ENCODE peak calls at places on chromosome 11, in four cellular contexts. One of them, this sample, is unnamed.
A peak's percentile ranks its signal among the peaks of the same experiment; 100 is the strongest.

GRCh38 chr11:64299847-64300648 is at the start of gene CATSPERZ:
- DNase-seq in GM12878: no peak
- DNase-seq in HepG2: no peak
- DNase-seq in K562: no peak
- DNase-seq in this sample: peak; percentile 36

GRCh38 chr11:132840220-132840619 is 692.1 kb downstream of the OPCML start:
- DNase-seq in K562: no peak
- DNase-seq in GM12878: no peak
- DNase-seq in HepG2: no peak
- DNase-seq in this sample: no peak

GRCh38 chr11:73577496-73577917 is 20.4 kb downstream of the FAM168A start:
- DNase-seq in K562: no peak
- DNase-seq in GM12878: peak; percentile 39
- DNase-seq in HepG2: no peak
- DNase-seq in this sample: no peak

GRCh38 chr11:10348650-10349280 is 43.9 kb downstream of the ADM start:
- DNase-seq in GM12878: no peak
- DNase-seq in HepG2: peak; percentile 15
- DNase-seq in K562: no peak
- DNase-seq in this sample: no peak

GRCh38 chr11:127003260-127003981 is 2.9 kb upstream of the KIRREL3 start:
- DNase-seq in GM12878: no peak
- DNase-seq in K562: peak; percentile 12
- DNase-seq in HepG2: no peak
- DNase-seq in this sample: peak; percentile 83

GRCh38 chr11:32137263-32137662 is 46.4 kb downstream of the RCN1 start:
- DNase-seq in HepG2: no peak
- DNase-seq in K562: no peak
- DNase-seq in GM12878: no peak
- DNase-seq in this sample: no peak

GRCh38 chr11:57116654-57117053 is 65.1 kb upstream of the LRRC55 start:
- DNase-seq in HepG2: peak; percentile 25
- DNase-seq in K562: peak; percentile 51
- DNase-seq in GM12878: no peak
- DNase-seq in this sample: peak; percentile 32

GRCh38 chr11:19828382-19829108 is 115.9 kb downstream of the NAV2 start:
- DNase-seq in HepG2: no peak
- DNase-seq in K562: no peak
- DNase-seq in GM12878: peak; percentile 39
- DNase-seq in this sample: no peak

GRCh38 chr11:47216141-47216798 is 1.5 kb downstream of the DDB2 start:
- DNase-seq in GM12878: peak; percentile 30
- DNase-seq in HepG2: peak; percentile 74
- DNase-seq in K562: peak; percentile 25
- DNase-seq in this sample: no peak

GRCh38 chr11:7019500-7020182 is 505 bp downstream of the ZNF214 start:
- DNase-seq in GM12878: no peak
- DNase-seq in HepG2: no peak
- DNase-seq in K562: no peak
- DNase-seq in this sample: peak; percentile 38

GRCh38 chr11:64448599-64449380 is 89.8 kb downstream of the RPS6KA4 start:
- DNase-seq in K562: peak; percentile 89
- DNase-seq in HepG2: peak; percentile 53
- DNase-seq in GM12878: no peak
- DNase-seq in this sample: peak; percentile 92

GRCh38 chr11:16784097-16784496 is 45.6 kb downstream of the C11orf58 start:
- DNase-seq in K562: no peak
- DNase-seq in GM12878: no peak
- DNase-seq in HepG2: no peak
- DNase-seq in this sample: no peak

GRCh38 chr11:16781821-16782220 is 43.4 kb downstream of the C11orf58 start:
- DNase-seq in GM12878: no peak
- DNase-seq in K562: no peak
- DNase-seq in HepG2: no peak
- DNase-seq in this sample: no peak

GRCh38 chr11:16780698-16781550 is 42.5 kb downstream of the C11orf58 start:
- DNase-seq in HepG2: no peak
- DNase-seq in K562: no peak
- DNase-seq in GM12878: no peak
- DNase-seq in this sample: no peak

GRCh38 chr11:16783321-16783801 is 44.9 kb downstream of the C11orf58 start:
- DNase-seq in GM12878: no peak
- DNase-seq in K562: no peak
- DNase-seq in HepG2: no peak
- DNase-seq in this sample: no peak

GRCh38 chr11:16782226-16782919 is 43.9 kb downstream of the C11orf58 start:
- DNase-seq in GM12878: no peak
- DNase-seq in K562: no peak
- DNase-seq in HepG2: no peak
- DNase-seq in this sample: no peak
- TF ChIP-seq USF2 in GM12878: no peak
- TF ChIP-seq USF2 in K562: no peak
- TF ChIP-seq USF2 in HepG2: no peak
- TF ChIP-seq USF2 in this sample: no peak

GRCh38 chr11:115151010-115151409 is 353.2 kb downstream of the CADM1 start:
- DNase-seq in HepG2: no peak
- DNase-seq in K562: no peak
- DNase-seq in GM12878: no peak
- DNase-seq in this sample: no peak
- TF ChIP-seq CREM in HepG2: no peak
- TF ChIP-seq CREM in K562: no peak
- TF ChIP-seq CREM in GM12878: no peak
- TF ChIP-seq CREM in this sample: no peak

GRCh38 chr11:101003468-101003867 is 126.1 kb downstream of the PGR start:
- DNase-seq in HepG2: peak; percentile 9
- DNase-seq in GM12878: no peak
- DNase-seq in K562: no peak
- DNase-seq in this sample: no peak
- TF ChIP-seq USF2 in HepG2: no peak
- TF ChIP-seq USF2 in GM12878: no peak
- TF ChIP-seq USF2 in K562: no peak
- TF ChIP-seq USF2 in this sample: no peak

GRCh38 chr11:71184421-71185210 is 67.8 kb downstream of the SHANK2 start:
- DNase-seq in HepG2: no peak
- DNase-seq in GM12878: no peak
- DNase-seq in K562: no peak
- DNase-seq in this sample: no peak
- TF ChIP-seq CREM in HepG2: no peak
- TF ChIP-seq CREM in GM12878: no peak
- TF ChIP-seq CREM in K562: no peak
- TF ChIP-seq CREM in this sample: no peak

DNA sequence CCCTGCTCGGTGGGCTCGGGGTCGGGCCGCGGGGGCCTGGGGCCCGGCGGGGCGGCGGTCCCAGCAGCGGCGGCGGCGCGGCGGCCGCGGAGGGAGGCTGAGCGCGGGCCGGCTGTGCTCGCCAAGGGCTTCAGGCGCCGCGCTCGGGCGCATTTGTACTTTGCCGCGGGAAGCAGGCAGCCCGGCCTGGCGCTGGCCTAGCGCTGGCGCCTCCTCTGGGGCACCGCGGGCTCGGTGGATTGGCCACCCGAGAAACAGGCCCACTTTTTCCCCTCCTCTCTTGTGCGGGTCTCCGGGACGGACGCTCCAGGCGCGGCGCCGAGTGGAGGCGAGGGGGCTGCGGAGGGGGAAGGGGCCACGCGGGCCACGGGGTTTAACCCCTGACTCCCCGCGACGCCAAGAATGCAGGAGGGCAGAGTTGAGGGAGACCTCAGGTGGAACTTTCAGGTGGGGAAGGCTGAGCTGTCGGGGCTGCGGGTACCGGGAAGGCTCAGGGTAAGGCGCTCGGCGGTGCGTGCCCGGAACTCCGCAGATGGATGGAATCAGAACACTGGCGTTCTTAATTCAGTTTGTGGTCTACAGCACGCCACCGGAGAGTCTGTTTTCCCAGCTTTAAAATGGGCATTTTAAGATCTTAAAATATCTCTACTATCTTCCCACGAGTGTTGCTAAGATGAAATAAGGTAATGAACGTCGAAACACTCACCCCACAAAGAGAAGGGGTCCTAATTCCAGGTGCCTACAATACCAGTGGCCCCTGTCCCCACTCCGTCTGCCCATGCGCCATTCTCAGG is at the start of gene CHRDL2:
- DNase-seq in K562: no peak
- DNase-seq in GM12878: no peak
- DNase-seq in HepG2: no peak
- DNase-seq in this sample: peak; percentile 38
- TF ChIP-seq USF2 in K562: no peak
- TF ChIP-seq USF2 in GM12878: no peak
- TF ChIP-seq USF2 in HepG2: no peak
- TF ChIP-seq USF2 in this sample: no peak

GRCh38 chr11:76622481-76623094 is 48.0 kb downstream of the LRRC32 start:
- DNase-seq in K562: no peak
- DNase-seq in GM12878: no peak
- DNase-seq in HepG2: no peak
- DNase-seq in this sample: no peak
- TF ChIP-seq CREM in K562: no peak
- TF ChIP-seq CREM in GM12878: no peak
- TF ChIP-seq CREM in HepG2: no peak
- TF ChIP-seq CREM in this sample: no peak

GRCh38 chr11:125975634-125976033 is 29.8 kb downstream of the VSIG10L2 start:
- DNase-seq in K562: no peak
- DNase-seq in GM12878: no peak
- DNase-seq in HepG2: no peak
- DNase-seq in this sample: no peak

GRCh38 chr11:125967515-125967914 is 21.7 kb downstream of the VSIG10L2 start:
- DNase-seq in HepG2: no peak
- DNase-seq in K562: no peak
- DNase-seq in GM12878: no peak
- DNase-seq in this sample: no peak

GRCh38 chr11:125968363-125968762 is 22.5 kb downstream of the VSIG10L2 start:
- DNase-seq in HepG2: peak; percentile 70
- DNase-seq in K562: no peak
- DNase-seq in GM12878: no peak
- DNase-seq in this sample: no peak

GRCh38 chr11:125974284-125974683 is 28.4 kb downstream of the VSIG10L2 start:
- DNase-seq in GM12878: no peak
- DNase-seq in K562: no peak
- DNase-seq in HepG2: no peak
- DNase-seq in this sample: no peak

GRCh38 chr11:125971618-125972017 is 25.8 kb downstream of the VSIG10L2 start:
- DNase-seq in K562: no peak
- DNase-seq in HepG2: no peak
- DNase-seq in GM12878: no peak
- DNase-seq in this sample: no peak
- TF ChIP-seq USF2 in K562: no peak
- TF ChIP-seq USF2 in HepG2: no peak
- TF ChIP-seq USF2 in GM12878: no peak
- TF ChIP-seq USF2 in this sample: no peak

GRCh38 chr11:108786281-108786990 is 121.6 kb downstream of the DDX10 start:
- DNase-seq in K562: no peak
- DNase-seq in GM12878: no peak
- DNase-seq in HepG2: no peak
- DNase-seq in this sample: no peak
- TF ChIP-seq CREM in K562: no peak
- TF ChIP-seq CREM in GM12878: no peak
- TF ChIP-seq CREM in HepG2: no peak
- TF ChIP-seq CREM in this sample: no peak